ENCODE peak calls at places on chromosomes 11 and 22, in five cellular contexts. P is stimulated activated CD4-positive, alpha-beta T cell treated with anti-CD3 and anti-CD28 coated beads, Interleukin-15, amount 100 ng/mL, for 24 hours; K is GM12891; L is germinal center; B is H4. E is an unnamed sample.

GRCh38 chr22:42930810-42931420 is 73.8 kb upstream of the ARFGAP3 start:
- DNase-seq in P (no peak), K (no peak), L (no peak), B (no peak), E (peak)

GRCh38 chr11:87604350-87604749 is 566.6 kb downstream of the TMEM135 start:
- DNase-seq in P (no peak), K (no peak), L (no peak), B (no peak), E (no peak)

GRCh38 chr11:60840711-60841430 is 1.0 kb upstream of the CCDC86 start:
- DNase-seq in P (no peak), K (no peak), L (no peak), B (peak), E (peak)

GRCh38 chr11:68583047-68583446 is 101.3 kb upstream of the GAL start:
- DNase-seq in P (no peak), K (no peak), L (no peak), B (no peak), E (peak)

GRCh38 chr11:9459573-9460321 is 1.1 kb upstream of the ZNF143 start:
- DNase-seq in P (peak), K (no peak), L (peak), B (peak), E (peak)

GRCh38 chr22:40856513-40857308 is at the start of the genes ST13 and XPNPEP3:
- DNase-seq in P (peak), K (peak), L (peak), B (peak), E (peak)

GRCh38 chr11:1880746-1881441 is 10.8 kb downstream of the PRR33 start:
- DNase-seq in P (no peak), K (peak), L (no peak), B (no peak), E (no peak)

GRCh38 chr11:77619576-77620198 is 17.9 kb downstream of the CLNS1A start:
- DNase-seq in P (no peak), K (no peak), L (peak), B (peak), E (peak)

GRCh38 chr11:117627259-117627658 is 169.8 kb downstream of the DSCAML1 start:
- DNase-seq in P (no peak), K (no peak), L (no peak), B (no peak), E (no peak)

GRCh38 chr22:47337161-47337621 is 574.7 kb downstream of the TBC1D22A start:
- DNase-seq in P (no peak), K (no peak), L (no peak), B (peak), E (peak)